ENCODE peak calls at places on chromosome 1, in six cellular contexts. F is neural crest cell; J is fibroblast of lung; E is pancreas; S is CD8-positive, alpha-beta T cell; G is CD4-positive, alpha-beta T cell. T is an unnamed sample.

GRCh38 chr1:113452921-113453770 is 62.8 kb downstream of the MAGI3 start:
- DNase-seq in F (no peak), J (peak; percentile 41), E (no peak), S (no peak), G (peak; percentile 0), T (no peak)

GRCh38 chr1:53313556-53313955 is 14.3 kb downstream of the LRP8 start:
- DNase-seq in F (no peak), J (no peak), E (no peak), S (no peak), G (no peak), T (no peak)

GRCh38 chr1:71351438-71351837 is 270.6 kb upstream of the ZRANB2 start:
- DNase-seq in F (no peak), J (peak; percentile 73), E (no peak), S (no peak), G (no peak), T (no peak)

GRCh38 chr1:110309139-110309538 is 30.0 kb upstream of the RBM15 start:
- DNase-seq in F (no peak), J (peak; percentile 76), E (no peak), S (no peak), G (no peak), T (no peak)

GRCh38 chr1:50139339-50139738 is 30.6 kb downstream of the ELAVL4 start:
- DNase-seq in F (no peak), J (no peak), E (no peak), S (no peak), G (no peak), T (no peak)

GRCh38 chr1:65992160-65993046 is 199.7 kb downstream of the PDE4B start:
- DNase-seq in F (peak; percentile 17), J (peak; percentile 36), E (no peak), S (no peak), G (no peak), T (no peak)

GRCh38 chr1:45329445-45329844 is 2.8 kb downstream of the HPDL start:
- DNase-seq in F (no peak), J (no peak), E (no peak), S (no peak), G (no peak), T (no peak)

GRCh38 chr1:10814954-10815862 is 18.8 kb upstream of the CASZ1 start:
- DNase-seq in F (no peak), J (no peak), E (peak; percentile 73), S (no peak), G (no peak), T (no peak)

GRCh38 chr1:66269222-66269621 is 264.7 kb upstream of the SGIP1 start:
- DNase-seq in F (no peak), J (no peak), E (no peak), S (no peak), G (no peak), T (no peak)

GRCh38 chr1:25486602-25487001 is 55.9 kb downstream of the MACO1 start:
- DNase-seq in F (no peak), J (peak; percentile 44), E (no peak), S (no peak), G (no peak), T (no peak)

GRCh38 chr1:99644302-99645004 is 1.5 kb upstream of the PALMD start:
- DNase-seq in F (no peak), J (no peak), E (no peak), S (no peak), G (no peak), T (no peak)
- TF ChIP-seq CTCF in F (no peak), J (no peak), E (no peak), S (no peak), G (no peak), T (no peak)

DNA sequence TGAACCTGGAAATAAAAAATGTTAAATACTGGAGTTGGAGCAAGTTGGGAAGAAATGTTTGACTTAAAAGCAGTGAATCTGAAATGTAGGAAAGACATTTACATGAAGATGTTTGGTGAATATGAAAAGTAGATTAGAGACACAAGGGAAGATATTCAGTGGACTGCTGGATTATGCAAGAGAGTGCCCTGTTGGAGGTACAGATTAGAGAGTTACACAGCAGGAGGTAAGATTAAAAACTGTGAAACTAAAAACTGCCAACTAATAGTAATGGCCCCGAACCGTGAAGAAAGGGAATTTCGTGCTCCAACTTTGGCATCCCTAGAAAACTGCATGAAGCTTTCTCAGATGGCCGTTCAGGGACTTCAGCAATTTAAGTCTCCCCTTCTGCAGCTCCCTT is 375.4 kb downstream of the DPYD start:
- DNase-seq in F (no peak), J (no peak), E (no peak), S (no peak), G (no peak), T (no peak)
- TF ChIP-seq CTCF in F (no peak), J (no peak), E (no peak), S (no peak), G (no peak), T (no peak)

DNA sequence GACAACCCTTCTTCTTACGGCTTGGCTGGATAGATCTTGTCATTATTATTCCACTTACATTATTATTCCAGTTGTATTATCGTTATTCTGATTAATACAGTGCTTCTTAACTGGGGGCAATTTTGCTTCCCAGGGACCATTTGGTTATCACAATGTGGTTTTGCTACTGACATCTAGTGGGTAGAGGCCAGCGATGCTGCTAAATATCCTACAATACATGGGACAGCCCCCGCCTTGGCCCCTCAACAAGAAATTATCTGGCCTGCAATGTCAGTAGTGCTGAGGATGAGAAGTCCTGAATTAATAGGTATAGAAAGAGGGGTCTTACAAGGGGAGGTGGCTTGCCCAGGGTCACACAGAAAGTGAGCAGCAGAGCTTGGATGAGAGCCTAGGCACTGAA is 105.6 kb downstream of the PTPRU start:
- DNase-seq in F (no peak), J (no peak), E (no peak), S (no peak), G (no peak), T (no peak)
- TF ChIP-seq CTCF in F (peak; percentile 28), J (peak; percentile 21), E (no peak), S (no peak), G (no peak), T (no peak)

GRCh38 chr1:114618606-114619005 is 37.2 kb upstream of the BCAS2 start:
- DNase-seq in F (no peak), J (no peak), E (no peak), S (no peak), G (no peak), T (no peak)

GRCh38 chr1:114623364-114623763 is 41.9 kb upstream of the BCAS2 start:
- DNase-seq in F (no peak), J (no peak), E (no peak), S (no peak), G (no peak), T (no peak)

DNA sequence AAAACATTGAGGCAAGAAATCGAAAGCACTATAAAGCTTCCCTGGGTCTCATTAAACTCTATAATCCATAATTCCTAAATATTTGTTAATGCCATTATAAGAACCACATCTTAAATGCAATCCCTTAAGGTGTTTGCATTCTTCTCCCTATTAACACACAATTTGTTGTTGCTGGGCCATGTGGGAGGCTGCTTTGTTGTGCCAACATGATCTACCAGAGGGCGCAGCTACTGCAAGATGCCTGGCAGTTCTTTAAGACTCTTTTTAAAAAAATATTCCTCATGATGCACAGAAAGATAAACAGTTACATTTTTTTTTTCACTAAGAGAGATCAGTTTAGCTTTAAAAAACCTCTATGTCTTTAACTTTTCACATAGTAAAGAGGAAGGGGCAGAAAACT is 39.0 kb upstream of the BCAS2 start:
- DNase-seq in F (no peak), J (no peak), E (no peak), S (no peak), G (no peak), T (no peak)
- TF ChIP-seq CTCF in F (no peak), J (no peak), E (no peak), S (no peak), G (no peak), T (no peak)

GRCh38 chr1:43229831-43230780 is 39.7 kb upstream of the TMEM125 start:
- DNase-seq in F (no peak), J (no peak), E (no peak), S (no peak), G (no peak), T (peak; percentile 5)

GRCh38 chr1:43221256-43221778 is 48.5 kb upstream of the TMEM125 start:
- DNase-seq in F (no peak), J (no peak), E (no peak), S (no peak), G (no peak), T (no peak)

GRCh38 chr1:43227138-43227836 is 42.5 kb upstream of the TMEM125 start:
- DNase-seq in F (peak; percentile 97), J (peak; percentile 48), E (peak; percentile 95), S (peak; percentile 70), G (peak; percentile 81), T (peak; percentile 81)

GRCh38 chr1:43222876-43223275 is 46.9 kb upstream of the TMEM125 start:
- DNase-seq in F (no peak), J (no peak), E (no peak), S (no peak), G (no peak), T (no peak)

DNA sequence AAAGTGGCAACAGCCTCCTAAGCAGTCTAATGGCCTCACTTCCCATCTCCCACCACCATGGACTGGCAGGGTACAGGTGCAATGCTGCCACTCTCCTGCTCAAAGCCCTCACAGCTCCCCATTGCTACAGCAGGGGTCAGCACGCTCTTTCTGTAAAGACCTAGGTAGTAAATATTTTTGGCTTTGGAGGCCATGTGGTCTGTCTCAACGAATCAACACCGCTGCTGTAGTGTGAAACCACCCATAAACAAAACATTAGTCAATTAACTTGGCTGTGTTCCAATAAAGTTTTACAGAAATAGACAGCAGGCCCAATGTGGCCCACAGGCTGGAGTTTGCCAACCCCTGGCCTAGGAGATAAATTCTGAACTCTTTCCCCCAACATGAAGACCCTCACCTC is 44.6 kb upstream of the TMEM125 start:
- DNase-seq in F (no peak), J (no peak), E (no peak), S (no peak), G (no peak), T (no peak)
- TF ChIP-seq CTCF in F (no peak), J (no peak), E (no peak), S (no peak), G (no peak), T (no peak)

DNA sequence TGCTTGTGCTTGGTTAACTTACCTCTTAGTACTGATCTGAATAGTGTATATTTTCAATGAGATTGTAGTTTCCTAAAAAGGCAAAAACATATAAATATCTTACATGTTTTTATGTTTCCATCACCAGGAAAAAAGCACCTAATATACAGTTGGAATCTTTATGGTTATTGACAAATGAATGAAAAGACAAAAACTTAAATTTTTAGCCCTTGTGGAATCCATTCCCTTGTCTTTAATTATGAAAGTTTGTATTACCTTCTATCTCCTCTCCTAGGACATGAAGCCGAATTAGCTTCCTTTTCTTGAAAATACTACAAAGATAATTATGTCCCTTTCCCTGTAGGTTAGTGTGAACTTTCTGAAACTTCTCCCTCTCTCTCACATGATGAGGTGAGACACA is at the start of gene OR2T12:
- DNase-seq in F (no peak), J (no peak), E (no peak), S (no peak), G (no peak), T (no peak)
- TF ChIP-seq CTCF in F (no peak), J (no peak), E (no peak), S (no peak), G (no peak), T (no peak)

DNA sequence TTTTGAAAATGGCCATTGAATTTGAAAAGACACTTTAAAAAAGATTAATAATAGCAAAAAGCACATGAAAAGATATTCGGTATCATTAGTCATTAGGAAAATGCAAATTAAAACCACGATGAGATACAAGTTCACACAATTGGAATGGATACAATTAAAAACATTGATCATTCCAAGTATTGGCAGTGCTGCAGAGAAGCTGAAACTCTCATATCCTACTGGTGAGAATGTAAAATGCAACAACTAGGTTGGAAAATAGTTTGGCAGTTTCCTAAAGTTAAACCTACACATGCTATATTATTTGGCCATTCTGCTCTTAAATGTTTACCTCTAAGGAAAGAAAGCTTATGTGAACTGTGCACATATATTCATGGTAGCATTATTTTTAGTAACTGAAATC is 838.7 kb upstream of the PRMT6 start:
- DNase-seq in F (no peak), J (no peak), E (no peak), S (no peak), G (no peak), T (no peak)
- TF ChIP-seq CTCF in F (peak; percentile 53), J (peak; percentile 19), E (no peak), S (no peak), G (no peak), T (peak; percentile 17)